ENCODE peak calls at places on chromosomes 12 and 14, in four cellular contexts. T is GM12878, M is HepG2, F is HCT116. Y is an unnamed sample.

GRCh38 chr14:93792391-93792790 is 4.1 kb upstream of the PRIMA1 start:
- DNase-seq in M (no peak), T (no peak), F (no peak), Y (no peak)

GRCh38 chr14:29817767-29818166 is 109.9 kb downstream of the PRKD1 start:
- DNase-seq in F (no peak), T (no peak), M (no peak), Y (no peak)

GRCh38 chr12:132597333-132598283 is 12.8 kb downstream of the LRCOL1 start:
- DNase-seq in T (no peak), F (peak; percentile 13), M (no peak), Y (no peak)

GRCh38 chr14:71166434-71166833 is 259.2 kb downstream of the PCNX1 start:
- DNase-seq in F (peak; percentile 8), T (no peak), M (peak; percentile 57), Y (peak; percentile 81)

GRCh38 chr12:93563807-93564538 is 8.5 kb upstream of the SOCS2 start:
- DNase-seq in M (peak; percentile 100), F (peak; percentile 59), T (no peak), Y (peak; percentile 84)

GRCh38 chr12:42725839-42726238 is 136.3 kb upstream of the PRICKLE1 start:
- DNase-seq in M (no peak), T (no peak), F (no peak), Y (no peak)

GRCh38 chr12:25364529-25365339 is 114.0 kb upstream of the KRAS start:
- DNase-seq in M (no peak), T (no peak), F (no peak), Y (no peak)

GRCh38 chr14:105083926-105084685 is 18.9 kb upstream of the GPR132 start:
- DNase-seq in M (no peak), T (no peak), F (no peak), Y (no peak)

GRCh38 chr12:30840715-30841114 is 85.8 kb upstream of the TSPAN11 start:
- DNase-seq in M (no peak), F (no peak), T (no peak), Y (no peak)

GRCh38 chr14:53144244-53144643 is 8.9 kb downstream of the DDHD1 start:
- DNase-seq in T (peak; percentile 61), M (no peak), F (no peak), Y (no peak)

GRCh38 chr14:101480022-101480746 is 81.1 kb upstream of the DIO3 start:
- DNase-seq in M (no peak), T (no peak), F (no peak), Y (no peak)

GRCh38 chr12:92676710-92677109 is 26.1 kb upstream of the PLEKHG7 start:
- DNase-seq in M (no peak), T (no peak), F (no peak), Y (no peak)

GRCh38 chr12:131217024-131217586 is 263.4 kb downstream of the ADGRD1 start:
- DNase-seq in T (no peak), F (no peak), M (no peak), Y (no peak)

GRCh38 chr12:71449373-71450070 is 9.9 kb downstream of the LGR5 start:
- DNase-seq in F (no peak), M (no peak), T (no peak), Y (no peak)

GRCh38 chr12:131218291-131219172 is 264.8 kb downstream of the ADGRD1 start:
- DNase-seq in M (no peak), T (no peak), F (no peak), Y (peak; percentile 70)

GRCh38 chr12:9943244-9943643 is 11.1 kb upstream of the CLEC2A start:
- DNase-seq in M (no peak), F (no peak), T (no peak), Y (no peak)

GRCh38 chr12:40375076-40375475 is 150.3 kb downstream of the LRRK2 start:
- DNase-seq in T (no peak), M (peak; percentile 2), F (peak; percentile 8), Y (peak; percentile 41)

GRCh38 chr14:69853774-69854173 is 25.4 kb upstream of the SMOC1 start:
- DNase-seq in F (no peak), T (no peak), M (no peak), Y (no peak)

GRCh38 chr14:90795744-90796143 is 20.5 kb downstream of the TTC7B start:
- DNase-seq in F (peak; percentile 37), T (no peak), M (no peak), Y (no peak)

GRCh38 chr14:45807187-45807586 is 554.2 kb upstream of the MIS18BP1 start:
- DNase-seq in T (no peak), M (no peak), F (no peak), Y (no peak)

GRCh38 chr12:71392521-71393145 is 47.0 kb upstream of the LGR5 start:
- DNase-seq in T (peak; percentile 12), M (peak; percentile 69), F (peak; percentile 72), Y (peak; percentile 67)

GRCh38 chr14:65281991-65282908 is 130.3 kb upstream of the FUT8 start:
- DNase-seq in M (no peak), T (no peak), F (no peak), Y (no peak)

GRCh38 chr12:34033628-34034296 is 11.5 kb downstream of the ALG10 start:
- DNase-seq in T (no peak), F (peak; percentile 13), M (peak; percentile 12), Y (peak; percentile 39)

GRCh38 chr14:77904218-77904617 is 104.3 kb downstream of the ADCK1 start:
- DNase-seq in F (no peak), T (no peak), M (no peak), Y (no peak)

GRCh38 chr14:81062816-81063215 is 107.4 kb downstream of the TSHR start:
- DNase-seq in F (peak; percentile 21), T (peak; percentile 1), M (peak; percentile 10), Y (peak; percentile 65)

GRCh38 chr14:22770481-22771187 is 4.1 kb downstream of the OXA1L start:
- DNase-seq in T (no peak), F (no peak), M (no peak), Y (no peak)

GRCh38 chr12:94948232-94948810 is 55.2 kb downstream of the NDUFA12 start:
- DNase-seq in F (no peak), T (no peak), M (peak; percentile 16), Y (no peak)

GRCh38 chr12:15540469-15540872 is 218.2 kb downstream of the PTPRO start:
- DNase-seq in T (no peak), F (no peak), M (no peak), Y (no peak)

GRCh38 chr14:77032483-77032853 is 4.0 kb upstream of the IRF2BPL start:
- DNase-seq in T (no peak), M (no peak), F (no peak), Y (no peak)

GRCh38 chr12:44848771-44849085 is 27.4 kb downstream of the NELL2 start:
- DNase-seq in T (peak; percentile 17), F (no peak), M (no peak), Y (no peak)

GRCh38 chr14:21300892-21301291 is 21.0 kb downstream of the RPGRIP1 start:
- DNase-seq in T (no peak), M (no peak), F (no peak), Y (peak; percentile 26)

GRCh38 chr12:12008931-12009611 is 61.7 kb upstream of the BCL2L14 start:
- DNase-seq in T (peak; percentile 86), M (no peak), F (no peak), Y (no peak)

GRCh38 chr12:80593766-80594165 is 113.7 kb upstream of the MYF6 start:
- DNase-seq in T (no peak), F (no peak), M (no peak), Y (no peak)

GRCh38 chr12:108620236-108620879 is 13.3 kb downstream of the SELPLG start:
- DNase-seq in M (peak; percentile 71), F (no peak), T (no peak), Y (no peak)

GRCh38 chr12:54148560-54149439 is 40.0 kb downstream of the SMUG1 start:
- DNase-seq in F (no peak), M (no peak), T (no peak), Y (no peak)

GRCh38 chr12:64995831-64996230 is 125.3 kb downstream of the WIF1 start:
- DNase-seq in M (no peak), F (no peak), T (no peak), Y (no peak)

GRCh38 chr14:43795600-43796228 is 711.4 kb downstream of the FSCB start:
- DNase-seq in M (peak; percentile 50), F (no peak), T (no peak), Y (no peak)

GRCh38 chr12:58148405-58148804 is 207.0 kb downstream of the ATP23 start:
- DNase-seq in F (peak; percentile 6), M (no peak), T (no peak), Y (peak; percentile 66)

GRCh38 chr12:71710276-71711125 is 24.6 kb downstream of the TMEM19 start:
- DNase-seq in F (peak; percentile 92), M (peak; percentile 34), T (no peak), Y (no peak)

GRCh38 chr12:49105504-49106120 is 5.0 kb downstream of the LMBR1L start:
- DNase-seq in T (no peak), F (no peak), M (no peak), Y (peak; percentile 88)
- TF ChIP-seq JUND in T (no peak), F (no peak), M (no peak), Y (no peak)

GRCh38 chr12:51531982-51532497 is 59.0 kb upstream of the SCN8A start:
- DNase-seq in F (peak; percentile 67), T (peak; percentile 24), M (peak; percentile 43), Y (peak; percentile 62)
- TF ChIP-seq JUND in F (no peak), T (no peak), M (no peak), Y (no peak)

DNA sequence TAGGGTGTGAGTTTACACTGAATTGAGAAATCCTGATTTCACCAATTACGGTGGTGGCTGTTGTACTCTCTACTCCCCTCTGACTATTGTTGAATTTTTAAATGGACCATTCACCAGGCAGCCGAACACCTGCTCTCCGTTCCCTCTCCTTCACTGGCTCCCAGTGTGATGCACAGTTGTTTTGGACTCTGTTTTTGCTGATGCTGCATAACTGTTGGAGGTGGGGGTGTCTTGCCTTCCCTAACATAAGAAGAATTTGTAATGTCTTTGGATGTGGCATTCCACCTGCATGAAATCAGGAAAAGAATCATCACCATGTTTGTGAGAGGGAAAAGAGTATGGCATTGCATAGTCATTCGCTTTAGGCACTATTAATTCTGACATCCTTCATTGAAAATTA is 341.3 kb downstream of the SNAPC1 start:
- DNase-seq in T (no peak), M (no peak), F (no peak), Y (no peak)
- TF ChIP-seq JUND in T (no peak), M (no peak), F (no peak), Y (no peak)

GRCh38 chr14:96281486-96281885 is 25.5 kb downstream of the BDKRB1 start:
- DNase-seq in T (no peak), F (no peak), M (no peak), Y (no peak)
- TF ChIP-seq JUND in T (no peak), F (no peak), M (no peak), Y (no peak)

GRCh38 chr12:49949866-49950265 is 671 bp upstream of the AQP2 start:
- DNase-seq in F (no peak), M (no peak), T (no peak), Y (no peak)

GRCh38 chr12:49952396-49953055 is 2.0 kb downstream of the AQP2 start:
- DNase-seq in M (no peak), T (no peak), F (no peak), Y (no peak)

GRCh38 chr12:49951411-49952105 is 1.0 kb downstream of the AQP2 start:
- DNase-seq in T (no peak), M (no peak), F (no peak), Y (no peak)

GRCh38 chr12:49949124-49949845 is 1.3 kb upstream of the AQP2 start:
- DNase-seq in T (no peak), M (no peak), F (no peak), Y (no peak)

GRCh38 chr12:49950310-49951251 is at the start of gene AQP2:
- DNase-seq in M (no peak), F (no peak), T (no peak), Y (no peak)
- TF ChIP-seq JUND in M (no peak), F (no peak), T (no peak), Y (no peak)

GRCh38 chr14:60756847-60757246 is 22.3 kb downstream of the MNAT1 start:
- DNase-seq in T (no peak), F (no peak), M (no peak), Y (no peak)
- TF ChIP-seq JUND in T (no peak), F (no peak), M (no peak), Y (no peak)